ENCODE peak calls at places on chromosomes 3 and 15, in nine cellular contexts. S is cardiac fibroblast, A is RWPE2, R is HCT116, C is epithelial cell of proximal tubule, W is brain microvascular endothelial cell, Y is SJSA1, L is uterus, X is HL-60. V is an unnamed sample.

GRCh38 chr3:50267280-50267913 is 1.6 kb upstream of the SEMA3B start:
- DNase-seq in S (no peak), A (peak), R (no peak), C (no peak), W (no peak), Y (no peak), L (peak), X (no peak), V (no peak)

GRCh38 chr3:59240856-59241255 is 191.0 kb upstream of the CFAP20DC start:
- DNase-seq in S (no peak), A (no peak), R (no peak), C (no peak), W (no peak), Y (peak), L (no peak), X (no peak), V (no peak)

GRCh38 chr15:85600001-85600400 is 194.7 kb downstream of the KLHL25 start:
- DNase-seq in S (no peak), A (no peak), R (no peak), C (no peak), W (no peak), Y (no peak), L (no peak), X (no peak), V (no peak)

GRCh38 chr15:63818628-63819027 is 15.1 kb downstream of the HERC1 start:
- DNase-seq in S (no peak), A (no peak), R (no peak), C (no peak), W (no peak), Y (no peak), L (no peak), X (no peak), V (no peak)

GRCh38 chr3:14925729-14926591 is 21.4 kb upstream of the NR2C2 start:
- DNase-seq in S (peak), A (no peak), R (peak), C (peak), W (peak), Y (peak), L (no peak), X (no peak), V (no peak)

GRCh38 chr15:81276967-81277366 is 47.0 kb downstream of the STARD5 start:
- DNase-seq in S (no peak), A (no peak), R (no peak), C (no peak), W (no peak), Y (no peak), L (no peak), X (no peak), V (no peak)

GRCh38 chr15:85788796-85789495 is 5.8 kb downstream of the KLHL25 start:
- DNase-seq in S (no peak), A (no peak), R (no peak), C (no peak), W (no peak), Y (no peak), L (no peak), X (no peak), V (no peak)

GRCh38 chr3:112656045-112656444 is 15.1 kb upstream of the CCDC80 start:
- DNase-seq in S (peak), A (no peak), R (no peak), C (no peak), W (no peak), Y (no peak), L (no peak), X (no peak), V (no peak)

GRCh38 chr3:159763466-159764210 is 225.0 kb upstream of the IL12A start:
- DNase-seq in S (peak), A (peak), R (peak), C (no peak), W (peak), Y (peak), L (peak), X (no peak), V (peak)

GRCh38 chr3:127484601-127485388 is 105.7 kb downstream of the TPRA1 start:
- DNase-seq in S (no peak), A (peak), R (no peak), C (no peak), W (no peak), Y (no peak), L (no peak), X (no peak), V (no peak)

GRCh38 chr3:81726735-81727134 is 34.7 kb downstream of the GBE1 start:
- DNase-seq in S (peak), A (no peak), R (no peak), C (no peak), W (peak), Y (peak), L (no peak), X (no peak), V (no peak)

GRCh38 chr15:90594297-90594696 is 64.6 kb downstream of the CRTC3 start:
- DNase-seq in S (no peak), A (peak), R (no peak), C (peak), W (no peak), Y (no peak), L (peak), X (no peak), V (peak)

GRCh38 chr3:152376351-152377183 is 107.8 kb downstream of the MBNL1 start:
- DNase-seq in S (peak), A (no peak), R (no peak), C (no peak), W (no peak), Y (no peak), L (no peak), X (peak), V (no peak)

GRCh38 chr15:85858586-85859375 is 64.1 kb upstream of the KLHL25 start:
- DNase-seq in S (peak), A (no peak), R (peak), C (no peak), W (peak), Y (peak), L (peak), X (no peak), V (peak)

GRCh38 chr3:129432671-129433070 is 4.2 kb upstream of the EFCAB12 start:
- DNase-seq in S (no peak), A (no peak), R (no peak), C (no peak), W (no peak), Y (no peak), L (no peak), X (no peak), V (no peak)

GRCh38 chr15:38072007-38072506 is 137.6 kb downstream of the TMCO5A start:
- DNase-seq in S (no peak), A (no peak), R (no peak), C (no peak), W (no peak), Y (no peak), L (no peak), X (no peak), V (peak)

GRCh38 chr3:99534951-99535704 is 103.3 kb upstream of the COL8A1 start:
- DNase-seq in S (peak), A (no peak), R (no peak), C (no peak), W (peak), Y (peak), L (no peak), X (no peak), V (no peak)

GRCh38 chr15:101482526-101483371 is 6.8 kb downstream of the PCSK6 start:
- DNase-seq in S (no peak), A (peak), R (no peak), C (peak), W (no peak), Y (no peak), L (no peak), X (no peak), V (no peak)

GRCh38 chr3:184134746-184135148 is 411 bp upstream of the EIF2B5 start:
- DNase-seq in S (no peak), A (no peak), R (no peak), C (no peak), W (no peak), Y (no peak), L (no peak), X (no peak), V (no peak)

DNA sequence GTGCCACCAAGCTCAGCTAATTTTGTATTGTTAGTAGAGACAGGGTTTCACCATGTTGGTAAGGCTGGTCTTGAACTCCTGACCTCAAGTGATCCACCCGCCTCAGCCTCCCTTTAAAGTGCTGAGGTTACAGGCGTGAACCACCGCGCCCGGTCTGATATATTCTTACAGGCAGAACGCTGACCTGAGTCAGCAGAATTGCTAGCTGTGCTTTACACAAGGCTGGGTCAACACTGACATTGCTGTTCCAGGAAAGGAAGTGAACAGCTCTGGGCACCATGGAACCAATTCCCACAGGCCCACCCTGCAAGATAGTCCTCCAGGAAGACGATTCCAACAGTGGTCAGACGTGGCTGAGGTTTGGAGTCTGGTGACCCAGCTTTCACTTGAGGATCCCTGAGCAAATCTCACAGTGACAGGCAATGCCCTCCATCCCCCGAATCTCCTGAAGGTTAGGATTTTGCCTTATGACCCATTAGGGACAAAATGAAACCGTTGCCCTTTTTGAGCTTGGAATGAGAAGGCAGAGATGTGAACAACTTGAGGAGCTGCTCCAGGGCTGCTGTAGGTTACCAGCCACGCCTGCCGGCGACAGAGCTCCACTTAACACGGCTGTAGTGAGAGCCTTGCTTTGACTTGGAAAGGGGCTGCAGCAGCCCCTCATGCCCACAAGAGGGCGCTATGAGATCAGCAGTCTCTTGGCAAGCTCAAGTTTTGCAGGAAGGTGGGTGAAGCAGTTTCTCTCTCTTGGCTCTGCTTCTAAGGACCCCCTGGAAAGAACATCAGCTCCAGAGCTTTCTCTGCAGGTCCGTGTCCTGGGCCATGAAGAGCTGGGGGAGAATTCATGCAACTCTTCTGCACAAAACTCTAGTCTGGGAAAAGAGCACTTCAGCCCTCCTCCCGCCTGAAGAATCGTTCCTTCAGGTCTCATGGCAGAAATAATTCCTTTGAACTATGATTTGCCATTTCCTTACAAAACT is 74.1 kb downstream of the SENP2 start:
- DNase-seq in S (peak), A (no peak), R (peak), C (peak), W (peak), Y (peak), L (peak), X (peak), V (peak)
- H3K4me3 ChIP-seq in S (no peak), A (no peak), R (no peak), C (no peak), W (no peak), Y (no peak), L (no peak), X (no peak), V (no peak)

DNA sequence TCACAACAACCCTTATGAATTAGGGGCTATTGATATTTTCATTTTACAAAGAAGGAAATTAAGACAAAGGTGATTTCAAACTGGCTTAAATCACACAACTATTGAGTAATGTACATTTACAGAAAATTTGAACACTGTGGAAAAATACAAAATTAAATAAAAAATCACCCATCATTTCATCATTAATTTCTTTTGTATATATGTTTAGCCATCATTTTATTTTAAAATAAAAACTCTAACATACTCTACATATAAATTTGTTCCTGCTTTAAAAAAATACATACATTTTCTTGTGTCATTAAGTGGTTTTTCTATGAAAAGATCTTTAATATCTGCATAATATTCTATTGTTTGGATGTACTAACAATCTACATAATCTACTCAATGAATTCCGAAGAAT is 20.2 kb downstream of the CLDN11 start:
- DNase-seq in S (no peak), A (no peak), R (no peak), C (no peak), W (no peak), Y (no peak), L (no peak), X (no peak), V (no peak)
- H3K4me3 ChIP-seq in S (no peak), A (no peak), R (no peak), C (no peak), W (no peak), Y (no peak), L (no peak), X (no peak), V (no peak)

GRCh38 chr3:73504852-73505251 is 119.9 kb downstream of the PDZRN3 start:
- DNase-seq in S (no peak), A (no peak), R (no peak), C (no peak), W (no peak), Y (no peak), L (no peak), X (no peak), V (no peak)

GRCh38 chr3:73503781-73504180 is 121.0 kb downstream of the PDZRN3 start:
- DNase-seq in S (no peak), A (no peak), R (no peak), C (no peak), W (no peak), Y (no peak), L (no peak), X (no peak), V (no peak)

GRCh38 chr3:73500321-73500720 is 124.4 kb downstream of the PDZRN3 start:
- DNase-seq in S (no peak), A (no peak), R (no peak), C (no peak), W (no peak), Y (no peak), L (no peak), X (no peak), V (no peak)

GRCh38 chr3:73504255-73504654 is 120.5 kb downstream of the PDZRN3 start:
- DNase-seq in S (no peak), A (no peak), R (no peak), C (no peak), W (no peak), Y (no peak), L (no peak), X (no peak), V (no peak)

GRCh38 chr3:73502609-73503560 is 121.9 kb downstream of the PDZRN3 start:
- DNase-seq in S (peak), A (no peak), R (peak), C (no peak), W (peak), Y (peak), L (peak), X (peak), V (peak)
- H3K4me3 ChIP-seq in S (no peak), A (no peak), R (no peak), C (no peak), W (no peak), Y (no peak), L (no peak), X (no peak), V (no peak)

GRCh38 chr3:43921056-43921455 is 230.3 kb downstream of the ABHD5 start:
- DNase-seq in S (no peak), A (no peak), R (no peak), C (no peak), W (peak), Y (no peak), L (no peak), X (no peak), V (no peak)
- H3K4me3 ChIP-seq in S (no peak), A (no peak), R (no peak), C (no peak), W (no peak), Y (no peak), L (no peak), X (no peak), V (no peak)

GRCh38 chr15:75663931-75664421 is 16.3 kb downstream of the SNX33 start:
- DNase-seq in S (no peak), A (peak), R (no peak), C (no peak), W (no peak), Y (no peak), L (no peak), X (no peak), V (no peak)
- H3K4me3 ChIP-seq in S (no peak), A (no peak), R (no peak), C (no peak), W (no peak), Y (no peak), L (no peak), X (no peak), V (no peak)

DNA sequence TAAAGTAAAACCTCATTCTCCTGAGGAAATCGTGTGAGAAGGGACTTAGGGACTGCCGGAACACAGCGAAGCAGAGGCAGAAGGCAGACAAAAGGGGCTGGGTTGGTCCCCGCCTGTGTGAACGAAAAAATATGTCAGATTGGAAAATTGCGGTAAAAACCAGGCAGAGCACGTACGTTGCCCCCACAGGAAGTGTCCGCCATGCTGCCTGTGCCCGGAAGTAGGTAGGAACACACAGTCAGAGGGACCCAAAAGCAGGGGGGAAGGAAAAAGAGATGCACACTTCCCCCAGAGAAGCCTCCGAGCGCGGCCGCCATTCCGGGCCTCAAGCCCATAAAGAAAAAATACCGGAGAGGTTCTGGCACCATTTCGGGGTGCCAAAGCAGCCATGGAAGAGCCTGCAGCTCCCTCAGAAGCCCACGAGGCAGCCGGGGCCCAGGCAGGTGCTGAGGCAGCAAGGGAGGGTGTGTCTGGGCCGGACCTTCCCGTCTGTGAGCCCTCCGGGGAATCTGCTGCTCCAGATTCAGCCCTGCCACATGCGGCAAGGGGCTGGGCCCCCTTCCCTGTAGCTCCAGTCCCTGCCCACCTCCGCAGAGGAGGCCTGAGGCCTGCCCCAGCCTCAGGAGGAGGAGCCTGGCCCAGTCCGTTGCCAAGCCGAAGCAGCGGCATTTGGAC is at the start of gene MKRN3:
- DNase-seq in S (peak), A (no peak), R (peak), C (no peak), W (no peak), Y (peak), L (no peak), X (peak), V (no peak)
- H3K4me3 ChIP-seq in S (peak), A (peak), R (peak), C (no peak), W (peak), Y (peak), L (no peak), X (peak), V (no peak)

DNA sequence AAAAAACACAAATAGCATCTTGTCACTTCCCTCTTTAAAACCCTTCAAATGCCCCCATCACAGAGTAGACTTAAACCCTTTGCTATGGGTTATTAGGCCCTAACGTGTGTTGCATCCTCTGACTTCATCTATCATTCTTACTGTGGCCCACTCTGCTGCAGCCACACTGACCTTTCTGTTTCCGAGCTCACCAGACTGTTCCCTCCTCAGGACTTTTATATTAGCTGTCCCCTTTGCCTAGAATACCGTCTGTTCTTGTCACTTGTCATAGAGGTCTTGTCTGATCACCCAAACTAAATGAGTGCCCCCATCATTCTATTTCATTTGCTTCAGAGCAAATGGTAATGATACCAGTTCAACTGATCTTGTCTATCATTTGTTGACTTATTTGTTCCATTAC is 877 bp upstream of the FEM1B start:
- DNase-seq in S (no peak), A (no peak), R (no peak), C (no peak), W (no peak), Y (no peak), L (no peak), X (no peak), V (no peak)
- H3K4me3 ChIP-seq in S (peak), A (peak), R (peak), C (peak), W (peak), Y (peak), L (peak), X (peak), V (peak)

DNA sequence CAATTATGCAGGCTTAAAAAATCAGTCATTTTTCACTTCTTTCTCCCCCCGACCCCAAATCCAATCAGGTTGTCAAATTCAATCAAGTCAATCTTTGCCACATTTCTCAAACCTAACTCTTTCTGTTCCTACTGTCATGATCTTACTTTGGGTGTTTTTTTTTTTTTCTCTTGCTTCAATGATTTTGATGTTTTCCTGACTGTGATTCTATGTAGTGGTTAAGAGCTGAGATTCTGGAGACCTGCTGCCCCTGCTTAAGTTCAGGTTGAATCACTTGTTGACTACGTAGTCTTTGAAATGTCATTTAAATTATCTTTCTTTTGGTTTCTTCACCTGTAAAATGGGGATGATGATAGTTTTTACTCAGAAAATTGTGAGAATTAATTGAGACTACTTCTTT is 117.5 kb downstream of the TPRG1 start:
- DNase-seq in S (no peak), A (no peak), R (no peak), C (no peak), W (no peak), Y (no peak), L (no peak), X (no peak), V (no peak)
- H3K4me3 ChIP-seq in S (no peak), A (no peak), R (no peak), C (no peak), W (no peak), Y (no peak), L (no peak), X (no peak), V (no peak)